ENCODE peak calls at places on chromosomes 5 and 9, in eight cellular contexts. One of them, this sample, is unnamed.

GRCh38 chr9:133200631-133201030 is 8.4 kb downstream of the OBP2B start:
- DNase-seq in lower leg skin: no peak
- DNase-seq in GM20000: no peak
- DNase-seq in HL-60: no peak
- DNase-seq in endothelial cell: no peak
- DNase-seq in Peyer's patch: no peak
- DNase-seq in GM10248: no peak
- DNase-seq in WTC11: no peak
- DNase-seq in this sample: no peak

GRCh38 chr9:134922066-134922931 is 4.6 kb upstream of the FCN1 start:
- DNase-seq in lower leg skin: peak
- DNase-seq in GM20000: no peak
- DNase-seq in HL-60: peak
- DNase-seq in endothelial cell: peak
- DNase-seq in Peyer's patch: no peak
- DNase-seq in GM10248: no peak
- DNase-seq in WTC11: no peak
- DNase-seq in this sample: no peak

GRCh38 chr5:77309140-77309539 is 98.7 kb downstream of the PDE8B start:
- DNase-seq in lower leg skin: no peak
- DNase-seq in GM20000: no peak
- DNase-seq in HL-60: no peak
- DNase-seq in endothelial cell: no peak
- DNase-seq in Peyer's patch: no peak
- DNase-seq in GM10248: no peak
- DNase-seq in WTC11: no peak
- DNase-seq in this sample: no peak

GRCh38 chr9:72538926-72539702 is 17.7 kb downstream of the TMC1 start:
- DNase-seq in lower leg skin: no peak
- DNase-seq in GM20000: no peak
- DNase-seq in HL-60: no peak
- DNase-seq in endothelial cell: no peak
- DNase-seq in Peyer's patch: no peak
- DNase-seq in GM10248: no peak
- DNase-seq in WTC11: no peak
- DNase-seq in this sample: no peak

GRCh38 chr9:128411373-128412119 is 9.1 kb upstream of the CERCAM start:
- DNase-seq in lower leg skin: no peak
- DNase-seq in GM20000: no peak
- DNase-seq in HL-60: no peak
- DNase-seq in endothelial cell: no peak
- DNase-seq in Peyer's patch: no peak
- DNase-seq in GM10248: no peak
- DNase-seq in WTC11: no peak
- DNase-seq in this sample: no peak

GRCh38 chr5:153467546-153467945 is 22.9 kb upstream of the GRIA1 start:
- DNase-seq in lower leg skin: no peak
- DNase-seq in GM20000: no peak
- DNase-seq in HL-60: no peak
- DNase-seq in endothelial cell: no peak
- DNase-seq in Peyer's patch: no peak
- DNase-seq in GM10248: no peak
- DNase-seq in WTC11: no peak
- DNase-seq in this sample: no peak

GRCh38 chr5:40877371-40877988 is 31.8 kb upstream of the C7 start:
- DNase-seq in lower leg skin: no peak
- DNase-seq in GM20000: no peak
- DNase-seq in HL-60: no peak
- DNase-seq in endothelial cell: no peak
- DNase-seq in Peyer's patch: no peak
- DNase-seq in GM10248: no peak
- DNase-seq in WTC11: no peak
- DNase-seq in this sample: no peak

GRCh38 chr5:22889714-22890113 is 36.6 kb upstream of the CDH12 start:
- DNase-seq in lower leg skin: no peak
- DNase-seq in GM20000: peak
- DNase-seq in HL-60: no peak
- DNase-seq in endothelial cell: no peak
- DNase-seq in Peyer's patch: no peak
- DNase-seq in GM10248: no peak
- DNase-seq in WTC11: no peak
- DNase-seq in this sample: no peak

GRCh38 chr5:79526928-79527327 is 13.0 kb upstream of the HOMER1 start:
- DNase-seq in lower leg skin: no peak
- DNase-seq in GM20000: no peak
- DNase-seq in HL-60: no peak
- DNase-seq in endothelial cell: no peak
- DNase-seq in Peyer's patch: no peak
- DNase-seq in GM10248: no peak
- DNase-seq in WTC11: no peak
- DNase-seq in this sample: no peak

GRCh38 chr9:98973546-98973921 is 29.8 kb downstream of the COL15A1 start:
- DNase-seq in lower leg skin: peak
- DNase-seq in GM20000: no peak
- DNase-seq in HL-60: no peak
- DNase-seq in endothelial cell: no peak
- DNase-seq in Peyer's patch: no peak
- DNase-seq in GM10248: no peak
- DNase-seq in WTC11: no peak
- DNase-seq in this sample: no peak

GRCh38 chr5:62720036-62720441 is 141.4 kb downstream of the LRRC70 start:
- DNase-seq in lower leg skin: no peak
- DNase-seq in GM20000: peak
- DNase-seq in HL-60: no peak
- DNase-seq in endothelial cell: peak
- DNase-seq in Peyer's patch: no peak
- DNase-seq in GM10248: peak
- DNase-seq in WTC11: peak
- DNase-seq in this sample: no peak

GRCh38 chr5:96203761-96204160 is 229.3 kb downstream of the PCSK1 start:
- DNase-seq in lower leg skin: no peak
- DNase-seq in GM20000: no peak
- DNase-seq in HL-60: no peak
- DNase-seq in endothelial cell: no peak
- DNase-seq in Peyer's patch: no peak
- DNase-seq in GM10248: no peak
- DNase-seq in WTC11: no peak
- DNase-seq in this sample: no peak

GRCh38 chr5:55645304-55645703 is 66.8 kb downstream of the SLC38A9 start:
- DNase-seq in lower leg skin: no peak
- DNase-seq in GM20000: no peak
- DNase-seq in HL-60: no peak
- DNase-seq in endothelial cell: no peak
- DNase-seq in Peyer's patch: no peak
- DNase-seq in GM10248: no peak
- DNase-seq in WTC11: no peak
- DNase-seq in this sample: no peak

GRCh38 chr5:100777680-100778281 is 125.3 kb downstream of the ST8SIA4 start:
- DNase-seq in lower leg skin: peak
- DNase-seq in GM20000: peak
- DNase-seq in HL-60: peak
- DNase-seq in endothelial cell: no peak
- DNase-seq in Peyer's patch: peak
- DNase-seq in GM10248: peak
- DNase-seq in WTC11: no peak
- DNase-seq in this sample: no peak

GRCh38 chr9:21653091-21653490 is 149.3 kb upstream of the MTAP start:
- DNase-seq in lower leg skin: no peak
- DNase-seq in GM20000: no peak
- DNase-seq in HL-60: no peak
- DNase-seq in endothelial cell: no peak
- DNase-seq in Peyer's patch: no peak
- DNase-seq in GM10248: no peak
- DNase-seq in WTC11: no peak
- DNase-seq in this sample: no peak

GRCh38 chr5:117833666-117834065 is 1154.7 kb downstream of the DTWD2 start:
- DNase-seq in lower leg skin: no peak
- DNase-seq in GM20000: no peak
- DNase-seq in HL-60: no peak
- DNase-seq in endothelial cell: no peak
- DNase-seq in Peyer's patch: no peak
- DNase-seq in GM10248: no peak
- DNase-seq in WTC11: no peak
- DNase-seq in this sample: no peak

GRCh38 chr9:33044677-33045282 is 19.7 kb downstream of the DNAJA1 start:
- DNase-seq in lower leg skin: no peak
- DNase-seq in GM20000: no peak
- DNase-seq in HL-60: no peak
- DNase-seq in endothelial cell: peak
- DNase-seq in Peyer's patch: no peak
- DNase-seq in GM10248: no peak
- DNase-seq in WTC11: peak
- DNase-seq in this sample: no peak
- TF ChIP-seq CTCF in lower leg skin: no peak
- TF ChIP-seq CTCF in GM20000: no peak
- TF ChIP-seq CTCF in HL-60: no peak
- TF ChIP-seq CTCF in endothelial cell: no peak
- TF ChIP-seq CTCF in Peyer's patch: no peak
- TF ChIP-seq CTCF in GM10248: no peak
- TF ChIP-seq CTCF in WTC11: no peak
- TF ChIP-seq CTCF in this sample: no peak

GRCh38 chr5:401216-402034 is 41.6 kb upstream of the EXOC3 start:
- DNase-seq in lower leg skin: peak
- DNase-seq in GM20000: peak
- DNase-seq in HL-60: no peak
- DNase-seq in endothelial cell: no peak
- DNase-seq in Peyer's patch: peak
- DNase-seq in GM10248: peak
- DNase-seq in WTC11: no peak
- DNase-seq in this sample: no peak

GRCh38 chr5:400282-401215 is 42.4 kb upstream of the EXOC3 start:
- DNase-seq in lower leg skin: no peak
- DNase-seq in GM20000: peak
- DNase-seq in HL-60: no peak
- DNase-seq in endothelial cell: no peak
- DNase-seq in Peyer's patch: peak
- DNase-seq in GM10248: peak
- DNase-seq in WTC11: peak
- DNase-seq in this sample: no peak

GRCh38 chr5:396715-397032 is 46.3 kb upstream of the EXOC3 start:
- DNase-seq in lower leg skin: peak
- DNase-seq in GM20000: no peak
- DNase-seq in HL-60: no peak
- DNase-seq in endothelial cell: no peak
- DNase-seq in Peyer's patch: no peak
- DNase-seq in GM10248: no peak
- DNase-seq in WTC11: no peak
- DNase-seq in this sample: no peak

GRCh38 chr5:398475-399295 is 44.3 kb upstream of the EXOC3 start:
- DNase-seq in lower leg skin: peak
- DNase-seq in GM20000: no peak
- DNase-seq in HL-60: no peak
- DNase-seq in endothelial cell: no peak
- DNase-seq in Peyer's patch: peak
- DNase-seq in GM10248: no peak
- DNase-seq in WTC11: peak
- DNase-seq in this sample: no peak

DNA sequence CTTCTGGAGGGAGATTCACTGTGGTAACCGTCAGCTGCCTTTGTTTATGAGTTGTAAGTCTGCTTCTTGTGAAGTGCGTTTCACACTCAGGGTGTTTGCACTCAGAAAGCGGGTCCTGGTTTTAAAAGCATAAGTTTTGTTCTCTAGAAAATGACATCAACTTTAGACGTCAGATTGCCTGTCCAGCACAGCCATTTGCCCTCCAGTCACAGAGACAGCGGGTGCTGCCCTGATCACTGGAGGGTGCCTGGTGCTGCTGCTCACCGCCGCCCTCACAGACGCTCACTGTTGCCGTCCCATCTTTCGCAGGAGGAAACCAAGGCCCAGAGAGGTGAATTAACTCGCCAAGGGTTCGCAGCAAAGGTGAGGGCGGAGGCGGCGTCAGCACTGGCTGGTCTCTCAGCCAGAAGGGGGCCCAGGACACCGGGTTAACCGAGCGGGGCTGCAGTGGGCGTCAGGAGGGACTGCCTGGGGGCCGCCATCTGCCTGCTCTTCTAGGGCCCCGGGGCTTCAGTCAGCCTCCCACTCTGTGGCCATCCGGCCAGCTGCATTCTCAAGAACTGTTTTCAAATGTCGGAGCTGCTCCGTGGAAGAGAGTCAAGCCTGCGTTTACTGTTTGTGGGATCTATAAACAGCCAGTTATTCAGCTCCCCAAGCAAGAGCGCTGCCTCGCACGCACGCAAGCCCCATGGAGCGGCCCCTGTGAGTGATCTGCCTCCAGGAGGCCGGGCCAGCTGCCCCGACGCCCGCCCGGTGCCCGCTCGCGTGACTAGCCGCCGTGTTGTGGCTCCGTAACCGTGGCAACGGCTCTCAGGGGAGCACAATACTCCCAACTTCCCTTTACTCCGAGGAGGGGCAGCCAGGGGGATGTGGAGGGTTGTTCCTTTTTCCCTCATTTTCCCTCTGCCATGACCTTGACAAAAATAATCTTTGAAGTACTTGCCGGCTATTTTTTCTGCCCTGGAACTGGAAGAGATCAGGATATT is 43.4 kb upstream of the EXOC3 start:
- DNase-seq in lower leg skin: peak
- DNase-seq in GM20000: peak
- DNase-seq in HL-60: peak
- DNase-seq in endothelial cell: peak
- DNase-seq in Peyer's patch: peak
- DNase-seq in GM10248: peak
- DNase-seq in WTC11: peak
- DNase-seq in this sample: peak
- TF ChIP-seq CTCF in lower leg skin: no peak
- TF ChIP-seq CTCF in GM20000: no peak
- TF ChIP-seq CTCF in HL-60: no peak
- TF ChIP-seq CTCF in endothelial cell: no peak
- TF ChIP-seq CTCF in Peyer's patch: no peak
- TF ChIP-seq CTCF in GM10248: peak
- TF ChIP-seq CTCF in WTC11: no peak
- TF ChIP-seq CTCF in this sample: no peak

DNA sequence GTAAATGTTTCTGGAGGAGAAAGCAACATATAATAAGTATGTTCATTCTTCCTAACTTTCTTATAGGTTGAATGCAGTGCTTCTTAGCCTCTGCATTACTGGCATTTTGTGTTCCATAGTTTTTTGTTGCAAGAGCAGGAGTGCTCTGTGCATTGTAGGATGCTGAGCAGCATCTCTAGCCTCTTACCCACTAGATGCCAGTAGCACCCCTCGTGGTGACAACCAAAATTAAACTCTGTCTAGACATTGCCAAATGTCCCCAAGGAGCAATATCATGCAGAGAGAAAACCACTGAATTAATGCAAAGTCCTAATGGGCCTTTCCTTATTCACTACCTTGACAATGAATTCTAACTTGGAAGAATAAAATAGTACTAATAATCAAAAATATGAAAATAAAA is 147.0 kb downstream of the GLIS3 start:
- DNase-seq in lower leg skin: no peak
- DNase-seq in GM20000: no peak
- DNase-seq in HL-60: no peak
- DNase-seq in endothelial cell: no peak
- DNase-seq in Peyer's patch: no peak
- DNase-seq in GM10248: no peak
- DNase-seq in WTC11: no peak
- DNase-seq in this sample: no peak
- TF ChIP-seq CTCF in lower leg skin: no peak
- TF ChIP-seq CTCF in GM20000: no peak
- TF ChIP-seq CTCF in HL-60: no peak
- TF ChIP-seq CTCF in endothelial cell: no peak
- TF ChIP-seq CTCF in Peyer's patch: no peak
- TF ChIP-seq CTCF in GM10248: no peak
- TF ChIP-seq CTCF in WTC11: no peak
- TF ChIP-seq CTCF in this sample: no peak

GRCh38 chr9:137035937-137036336 is 4.0 kb upstream of the FUT7 start:
- DNase-seq in lower leg skin: no peak
- DNase-seq in GM20000: no peak
- DNase-seq in HL-60: no peak
- DNase-seq in endothelial cell: no peak
- DNase-seq in Peyer's patch: no peak
- DNase-seq in GM10248: no peak
- DNase-seq in WTC11: no peak
- DNase-seq in this sample: no peak
- TF ChIP-seq CTCF in lower leg skin: no peak
- TF ChIP-seq CTCF in GM20000: no peak
- TF ChIP-seq CTCF in HL-60: no peak
- TF ChIP-seq CTCF in endothelial cell: no peak
- TF ChIP-seq CTCF in Peyer's patch: no peak
- TF ChIP-seq CTCF in GM10248: no peak
- TF ChIP-seq CTCF in WTC11: no peak
- TF ChIP-seq CTCF in this sample: no peak